ENCODE peak calls at places on chromosomes 12 and 14, in eight cellular contexts. K, D, E, M, C, I, B and V are unnamed samples.

GRCh38 chr12:10213168-10214130 is 772 bp downstream of the GABARAPL1 start:
- DNase-seq in K (peak; percentile 86), C (no peak), M (peak; percentile 79), D (peak; percentile 76), I (peak; percentile 70), E (peak; percentile 77), B (peak; percentile 73), V (peak; percentile 95)

GRCh38 chr12:51357374-51358047 is 11.0 kb upstream of the CELA1 start:
- DNase-seq in K (no peak), D (no peak), C (no peak), B (no peak), I (no peak), M (no peak), E (no peak), V (no peak)

GRCh38 chr14:76456200-76456599 is 80.3 kb downstream of the ESRRB start:
- DNase-seq in E (peak; percentile 8), M (peak; percentile 66), K (no peak), D (peak; percentile 41), I (peak; percentile 49), B (no peak), C (peak; percentile 46), V (no peak)

GRCh38 chr14:78245238-78245637 is 75.1 kb downstream of the NRXN3 start:
- DNase-seq in M (no peak), C (no peak), K (no peak), I (no peak), B (no peak), E (no peak), D (no peak), V (no peak)

GRCh38 chr14:60485057-60485599 is 735 bp downstream of the C14orf39 start:
- DNase-seq in M (peak; percentile 52), D (no peak), B (no peak), E (no peak), I (no peak), K (no peak), C (no peak), V (no peak)

GRCh38 chr14:49768301-49769121 is 558 bp downstream of the KLHDC2 start:
- DNase-seq in D (peak; percentile 18), I (peak; percentile 81), M (peak; percentile 63), E (peak; percentile 37), B (peak; percentile 56), K (peak; percentile 53), C (peak; percentile 41), V (no peak)

GRCh38 chr14:106029959-106030358 is 503.6 kb downstream of the TMEM121 start:
- DNase-seq in K (no peak), D (no peak), B (no peak), I (no peak), C (no peak), E (no peak), M (no peak), V (no peak)

GRCh38 chr14:58631720-58632119 is 6.0 kb upstream of the DACT1 start:
- DNase-seq in M (peak; percentile 69), C (no peak), K (no peak), I (no peak), B (no peak), D (no peak), E (no peak), V (no peak)

GRCh38 chr14:42779024-42779423 is 1172.3 kb downstream of the LRFN5 start:
- DNase-seq in C (no peak), E (no peak), B (no peak), D (peak; percentile 35), K (no peak), M (no peak), I (no peak), V (no peak)

GRCh38 chr14:68879841-68880575 is 87.1 kb upstream of the ZFP36L1 start:
- DNase-seq in C (no peak), D (no peak), E (no peak), B (no peak), M (no peak), I (no peak), K (no peak), V (no peak)

GRCh38 chr12:39638840-39639239 is 19.2 kb upstream of the ABCD2 start:
- DNase-seq in I (no peak), C (no peak), K (no peak), D (no peak), E (no peak), M (no peak), B (no peak), V (no peak)

GRCh38 chr12:49689236-49689635 is 18.0 kb downstream of the FMNL3 start:
- DNase-seq in M (no peak), I (no peak), C (no peak), E (no peak), B (no peak), D (no peak), K (no peak), V (no peak)

GRCh38 chr14:64118892-64119291 is 175.3 kb downstream of the ESR2 start:
- DNase-seq in I (no peak), C (no peak), M (no peak), D (no peak), K (no peak), E (no peak), B (no peak), V (no peak)

GRCh38 chr12:53791735-53792326 is 40.1 kb upstream of the CISTR start:
- DNase-seq in E (no peak), K (no peak), C (no peak), D (no peak), M (no peak), I (peak; percentile 10), B (peak; percentile 45), V (no peak)

GRCh38 chr14:62213516-62213915 is 451.3 kb downstream of the SNAPC1 start:
- DNase-seq in M (no peak), E (no peak), K (no peak), C (no peak), I (peak; percentile 3), B (no peak), D (peak; percentile 46), V (no peak)

GRCh38 chr12:57833672-57834071 is 12.9 kb downstream of the CTDSP2 start:
- DNase-seq in E (no peak), C (no peak), M (no peak), B (no peak), I (no peak), K (no peak), D (no peak), V (no peak)

GRCh38 chr14:103696466-103697071 is 18.7 kb downstream of the XRCC3 start:
- DNase-seq in C (no peak), E (peak; percentile 68), K (peak; percentile 25), B (no peak), D (no peak), M (no peak), I (peak; percentile 57), V (no peak)

GRCh38 chr12:51812871-51813270 is 35.6 kb downstream of the FIGNL2 start:
- DNase-seq in D (no peak), I (no peak), M (no peak), K (no peak), E (no peak), B (no peak), C (no peak), V (no peak)

GRCh38 chr12:1947081-1947480 is 28.6 kb upstream of the CACNA2D4 start:
- DNase-seq in E (peak; percentile 75), K (no peak), I (no peak), B (no peak), C (no peak), D (no peak), M (no peak), V (no peak)

GRCh38 chr14:58789756-58790155 is 152.0 kb downstream of the DACT1 start:
- DNase-seq in B (no peak), D (no peak), E (no peak), I (no peak), K (no peak), M (no peak), C (no peak), V (peak; percentile 64)

GRCh38 chr12:53497461-53497860 is 1.8 kb downstream of the MAP3K12 start:
- DNase-seq in I (no peak), B (no peak), D (no peak), M (no peak), K (no peak), C (no peak), E (no peak), V (no peak)